ENCODE peak calls at places on chromosomes 2 and 18, in nine cellular contexts. G is GM23248, B is Karpas-422, Y is neural progenitor cell, Q is IMR-90, L is astrocyte, M is osteoblast, H is endothelial cell of umbilical vein, S is K562. T is an unnamed sample. For H4K20me1, the result is how much of the 10 kb centered on the place peaks cover.

GRCh38 chr2:181462032-181462431 is 4.8 kb downstream of the ITGA4 start:
- DNase-seq in G (no peak), B (no peak), Y (no peak), Q (peak), L (no peak), M (no peak), H (no peak), S (no peak), T (peak)

GRCh38 chr2:168159754-168160585 is 87.4 kb downstream of the STK39 start:
- DNase-seq in G (no peak), B (peak), Y (no peak), Q (no peak), L (no peak), M (no peak), H (no peak), S (no peak), T (no peak)

GRCh38 chr2:230521386-230521785 is 105.4 kb downstream of the SP100 start:
- DNase-seq in G (no peak), B (no peak), Y (no peak), Q (no peak), L (no peak), M (no peak), H (no peak), S (no peak), T (no peak)

GRCh38 chr2:240962371-240963064 is 35.9 kb upstream of the SNED1 start:
- DNase-seq in G (peak), B (no peak), Y (peak), Q (no peak), L (no peak), M (peak), H (peak), S (no peak), T (peak)

GRCh38 chr2:28224648-28225471 is 167.8 kb upstream of the FOSL2 start:
- DNase-seq in G (peak), B (no peak), Y (peak), Q (peak), L (peak), M (peak), H (no peak), S (no peak), T (peak)

GRCh38 chr18:32048507-32049091 is 30.0 kb downstream of the RNF125 start:
- DNase-seq in G (peak), B (no peak), Y (no peak), Q (peak), L (no peak), M (peak), H (no peak), S (no peak), T (no peak)

GRCh38 chr2:138777996-138778395 is 2.2 kb downstream of the NXPH2 start:
- DNase-seq in G (no peak), B (no peak), Y (peak), Q (peak), L (peak), M (no peak), H (peak), S (no peak), T (no peak)

GRCh38 chr18:50560681-50561629 is 1.1 kb downstream of the MAPK4 start:
- DNase-seq in G (no peak), B (no peak), Y (peak), Q (no peak), L (no peak), M (no peak), H (no peak), S (no peak), T (no peak)

GRCh38 chr18:11324510-11324909 is 175.1 kb upstream of the PIEZO2 start:
- DNase-seq in G (peak), B (no peak), Y (no peak), Q (peak), L (no peak), M (no peak), H (no peak), S (no peak), T (peak)

GRCh38 chr18:73645175-73645715 is 502.4 kb downstream of the FBXO15 start:
- DNase-seq in G (peak), B (no peak), Y (no peak), Q (peak), L (peak), M (no peak), H (no peak), S (no peak), T (no peak)

GRCh38 chr2:20050712-20051517 is 513 bp downstream of the LAPTM4A start:
- DNase-seq in G (peak), B (peak), Y (peak), Q (peak), L (peak), M (peak), H (peak), S (peak), T (peak)

GRCh38 chr2:241519669-241520068 is 11.3 kb upstream of the STK25 start:
- DNase-seq in G (no peak), B (no peak), Y (no peak), Q (no peak), L (no peak), M (peak), H (no peak), S (no peak), T (no peak)

GRCh38 chr2:10120938-10121574 is 1.5 kb upstream of the RRM2 start:
- DNase-seq in G (peak), B (peak), Y (no peak), Q (peak), L (peak), M (peak), H (no peak), S (peak), T (peak)

GRCh38 chr18:59123588-59124369 is 15.9 kb upstream of the SEC11C start:
- DNase-seq in G (peak), B (no peak), Y (no peak), Q (peak), L (peak), M (peak), H (no peak), S (no peak), T (peak)

GRCh38 chr2:98899041-98899702 is 36.9 kb downstream of the CRACDL start:
- DNase-seq in G (no peak), B (no peak), Y (no peak), Q (no peak), L (no peak), M (no peak), H (no peak), S (no peak), T (no peak)

GRCh38 chr2:238471-239268 is 25.2 kb downstream of the SH3YL1 start:
- DNase-seq in G (no peak), B (no peak), Y (no peak), Q (peak), L (no peak), M (no peak), H (no peak), S (no peak), T (no peak)

GRCh38 chr2:20578895-20579825 is 71.7 kb downstream of the HS1BP3 start:
- DNase-seq in G (peak), B (no peak), Y (no peak), Q (peak), L (peak), M (peak), H (peak), S (peak), T (peak)

GRCh38 chr18:24656571-24656971 is 196.1 kb downstream of the HRH4 start:
- DNase-seq in G (peak), B (no peak), Y (no peak), Q (peak), L (peak), M (peak), H (no peak), S (no peak), T (peak)

GRCh38 chr2:3340144-3340543 is 37.5 kb downstream of the EIPR1 start:
- DNase-seq in G (no peak), B (no peak), Y (no peak), Q (no peak), L (no peak), M (no peak), H (peak), S (no peak), T (no peak)

GRCh38 chr18:58402247-58402646 is 226.6 kb downstream of the ALPK2 start:
- DNase-seq in G (no peak), B (no peak), Y (no peak), Q (no peak), L (peak), M (peak), H (no peak), S (no peak), T (peak)

GRCh38 chr2:138115664-138116063 is 151.4 kb downstream of the HNMT start:
- DNase-seq in G (peak), B (no peak), Y (no peak), Q (no peak), L (no peak), M (no peak), H (no peak), S (peak), T (peak)

GRCh38 chr18:39685303-39685902 is 2119.8 kb upstream of the CELF4 start:
- DNase-seq in G (no peak), B (no peak), Y (peak), Q (no peak), L (no peak), M (no peak), H (peak), S (no peak), T (no peak)

GRCh38 chr2:233700028-233700635 is 7.4 kb downstream of the UGT1A6 start:
- DNase-seq in G (peak), B (no peak), Y (peak), Q (peak), L (peak), M (no peak), H (peak), S (peak), T (peak)

GRCh38 chr2:38237311-38237710 is 139.8 kb downstream of the ATL2 start:
- DNase-seq in G (no peak), B (no peak), Y (no peak), Q (no peak), L (peak), M (no peak), H (no peak), S (no peak), T (peak)

GRCh38 chr2:126971481-126972271 is 73.0 kb downstream of the TEX51 start:
- DNase-seq in G (peak), B (peak), Y (peak), Q (peak), L (peak), M (peak), H (peak), S (peak), T (peak)

GRCh38 chr2:151498178-151498577 is 88.5 kb downstream of the RIF1 start:
- DNase-seq in G (no peak), B (no peak), Y (peak), Q (no peak), L (no peak), M (no peak), H (no peak), S (no peak), T (no peak)

GRCh38 chr2:33391582-33392255 is 84.7 kb upstream of the RASGRP3 start:
- DNase-seq in G (no peak), B (no peak), Y (no peak), Q (peak), L (no peak), M (no peak), H (no peak), S (peak), T (no peak)

GRCh38 chr2:174486614-174487535 is at the start of gene GPR155:
- DNase-seq in G (peak), B (peak), Y (peak), Q (peak), L (peak), M (peak), H (peak), S (peak), T (peak)

GRCh38 chr18:66635342-66635741 is 31.5 kb upstream of the CDH19 start:
- DNase-seq in G (no peak), B (no peak), Y (no peak), Q (no peak), L (no peak), M (no peak), H (no peak), S (no peak), T (no peak)

GRCh38 chr2:15670981-15671380 is 79.3 kb downstream of the DDX1 start:
- DNase-seq in G (no peak), B (no peak), Y (no peak), Q (no peak), L (no peak), M (no peak), H (no peak), S (no peak), T (no peak)

GRCh38 chr2:122980672-122981071 is 1044.4 kb upstream of the CNTNAP5 start:
- DNase-seq in G (no peak), B (no peak), Y (no peak), Q (no peak), L (no peak), M (no peak), H (no peak), S (no peak), T (peak)

GRCh38 chr2:8882094-8882493 is 44.7 kb upstream of the KIDINS220 start:
- DNase-seq in G (peak), B (peak), Y (peak), Q (peak), L (no peak), M (peak), H (no peak), S (peak), T (peak)

GRCh38 chr2:199972088-199972626 is 16.8 kb downstream of the MAIP1 start:
- DNase-seq in G (no peak), B (no peak), Y (no peak), Q (no peak), L (no peak), M (no peak), H (no peak), S (no peak), T (no peak)

GRCh38 chr2:240437861-240438809 is 2.7 kb downstream of the GPC1 start:
- DNase-seq in G (peak), B (peak), Y (peak), Q (peak), L (peak), M (peak), H (peak), S (peak), T (peak)

DNA sequence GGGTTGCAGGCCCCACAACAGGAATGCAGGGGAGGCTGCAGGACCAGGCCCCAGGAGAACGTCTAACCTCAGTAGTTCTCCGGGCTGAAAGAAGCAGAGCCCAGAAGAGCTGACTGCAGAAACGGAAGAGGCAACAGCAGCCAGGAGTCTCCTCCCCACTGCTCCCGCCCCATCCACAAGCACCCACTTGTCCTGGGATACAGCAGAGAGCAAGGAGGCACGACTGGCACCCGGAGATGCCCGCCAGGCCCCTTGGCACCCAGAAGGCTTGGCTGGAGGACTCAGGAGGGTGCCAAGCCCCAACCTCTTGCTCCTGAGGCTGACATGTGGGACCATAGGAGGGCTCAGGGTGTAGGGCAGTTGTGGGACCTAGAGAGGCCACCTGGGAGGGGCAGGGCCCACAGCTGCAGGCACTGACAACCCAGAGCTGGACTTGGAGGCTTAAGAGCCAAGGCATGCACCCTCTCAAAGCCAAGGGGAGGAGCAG is 29.0 kb upstream of the TNS1 start:
- DNase-seq in G (no peak), B (no peak), Y (peak), Q (no peak), L (no peak), M (peak), H (no peak), S (no peak), T (no peak)
- H3K4me2 ChIP-seq in G (no peak), B (no peak), Y (no peak), Q (no peak), L (no peak), M (no peak), H (no peak), S (no peak), T (no peak)

GRCh38 chr18:8620845-8621244 is 11.6 kb downstream of the RAB12 start:
- DNase-seq in G (no peak), B (no peak), Y (no peak), Q (no peak), L (no peak), M (no peak), H (no peak), S (no peak), T (no peak)
- H4K20me1 ChIP-seq in G (under half), B (under half), Y (under half), Q (half or more), L (half or more), M (under half), H (under half), S (under half), T (under half)

GRCh38 chr18:22349317-22349898 is 68.3 kb downstream of the CTAGE1 start:
- DNase-seq in G (peak), B (no peak), Y (peak), Q (no peak), L (peak), M (no peak), H (peak), S (no peak), T (peak)
- H3K4me3 ChIP-seq in G (peak), B (no peak), Y (no peak), Q (no peak), L (peak), M (peak), H (no peak), S (no peak), T (no peak)

DNA sequence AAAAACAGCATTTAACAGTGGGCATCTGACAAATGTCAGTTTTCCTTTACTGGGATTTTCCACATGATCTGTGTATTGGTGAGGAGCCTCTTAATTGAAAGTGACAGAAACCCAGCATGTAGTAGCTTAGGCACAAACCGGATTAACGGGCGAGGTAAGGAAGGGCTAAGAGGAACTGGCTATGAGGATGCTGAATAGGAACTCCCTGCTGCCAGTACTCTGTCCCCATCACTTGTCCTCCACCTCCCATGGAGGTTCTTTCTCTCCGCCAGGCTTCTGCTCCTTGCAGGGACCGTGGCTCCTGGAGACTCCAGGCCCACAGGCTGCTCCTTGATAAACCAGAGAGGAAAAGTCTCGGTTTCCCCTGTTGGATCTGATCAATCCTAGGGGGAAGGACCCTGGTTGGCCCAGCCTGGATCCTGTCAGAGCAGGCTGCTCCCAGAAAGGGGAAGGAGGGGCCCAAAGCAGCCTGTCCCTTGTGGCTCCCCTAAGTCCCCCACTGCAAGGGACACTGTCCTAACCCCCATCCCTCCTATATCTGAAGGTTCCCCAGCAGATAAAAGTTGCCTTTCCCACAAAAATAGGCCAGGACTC is 10.3 kb downstream of the TEX44 start:
- DNase-seq in G (no peak), B (peak), Y (peak), Q (no peak), L (no peak), M (no peak), H (no peak), S (no peak), T (no peak)
- H3K4me2 ChIP-seq in G (no peak), B (peak), Y (peak), Q (no peak), L (no peak), M (no peak), H (no peak), S (no peak), T (no peak)

GRCh38 chr2:70369082-70369481 is 67.2 kb upstream of the FAM136A start:
- DNase-seq in G (no peak), B (no peak), Y (no peak), Q (no peak), L (no peak), M (no peak), H (no peak), S (no peak), T (no peak)

GRCh38 chr2:70367722-70368323 is 66.0 kb upstream of the FAM136A start:
- DNase-seq in G (peak), B (no peak), Y (peak), Q (peak), L (no peak), M (no peak), H (no peak), S (peak), T (peak)

GRCh38 chr2:70374616-70375015 is 72.7 kb upstream of the FAM136A start:
- DNase-seq in G (no peak), B (no peak), Y (no peak), Q (no peak), L (no peak), M (no peak), H (no peak), S (no peak), T (no peak)

GRCh38 chr2:70368545-70368944 is 66.7 kb upstream of the FAM136A start:
- DNase-seq in G (no peak), B (no peak), Y (no peak), Q (no peak), L (no peak), M (no peak), H (no peak), S (no peak), T (no peak)

GRCh38 chr2:70371753-70372152 is 69.9 kb upstream of the FAM136A start:
- DNase-seq in G (peak), B (no peak), Y (no peak), Q (peak), L (peak), M (peak), H (peak), S (no peak), T (peak)
- H4K20me1 ChIP-seq in G (under half), B (under half), Y (under half), Q (under half), L (under half), M (under half), H (under half), S (under half), T (under half)

DNA sequence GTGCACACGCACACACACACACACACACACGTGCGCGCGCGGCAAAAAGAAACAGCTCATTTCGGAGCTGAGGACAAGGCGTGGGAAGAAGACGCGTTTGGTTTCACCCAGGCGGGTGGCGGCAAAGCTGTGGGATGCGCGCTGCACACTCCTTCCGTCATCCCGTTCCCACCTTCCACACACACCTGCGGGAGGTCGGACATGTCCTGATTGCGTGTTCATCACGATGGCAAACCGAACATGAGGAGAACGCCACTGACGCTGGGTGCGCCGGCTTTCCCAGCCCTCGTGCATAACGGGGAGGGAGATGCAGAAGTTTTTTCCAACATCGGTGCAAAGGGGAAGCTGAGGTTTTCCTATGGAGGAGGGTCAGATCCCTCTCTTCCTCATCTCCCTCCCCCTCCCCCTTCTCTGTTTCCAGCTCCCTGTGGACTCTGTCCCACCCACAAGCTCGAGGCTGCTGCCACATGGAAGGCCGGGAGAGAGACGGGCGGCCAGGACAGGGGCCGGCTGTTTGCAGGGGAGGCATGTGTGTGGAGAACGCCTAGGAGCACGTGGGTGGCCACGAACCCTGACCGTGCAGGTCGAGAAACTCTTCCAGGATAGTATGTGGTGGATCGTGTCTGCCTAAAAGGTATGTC is 20.3 kb downstream of the MBP start:
- DNase-seq in G (no peak), B (no peak), Y (no peak), Q (no peak), L (no peak), M (no peak), H (no peak), S (no peak), T (no peak)
- H3K4me3 ChIP-seq in G (no peak), B (no peak), Y (no peak), Q (no peak), L (no peak), M (no peak), H (no peak), S (no peak), T (no peak)

DNA sequence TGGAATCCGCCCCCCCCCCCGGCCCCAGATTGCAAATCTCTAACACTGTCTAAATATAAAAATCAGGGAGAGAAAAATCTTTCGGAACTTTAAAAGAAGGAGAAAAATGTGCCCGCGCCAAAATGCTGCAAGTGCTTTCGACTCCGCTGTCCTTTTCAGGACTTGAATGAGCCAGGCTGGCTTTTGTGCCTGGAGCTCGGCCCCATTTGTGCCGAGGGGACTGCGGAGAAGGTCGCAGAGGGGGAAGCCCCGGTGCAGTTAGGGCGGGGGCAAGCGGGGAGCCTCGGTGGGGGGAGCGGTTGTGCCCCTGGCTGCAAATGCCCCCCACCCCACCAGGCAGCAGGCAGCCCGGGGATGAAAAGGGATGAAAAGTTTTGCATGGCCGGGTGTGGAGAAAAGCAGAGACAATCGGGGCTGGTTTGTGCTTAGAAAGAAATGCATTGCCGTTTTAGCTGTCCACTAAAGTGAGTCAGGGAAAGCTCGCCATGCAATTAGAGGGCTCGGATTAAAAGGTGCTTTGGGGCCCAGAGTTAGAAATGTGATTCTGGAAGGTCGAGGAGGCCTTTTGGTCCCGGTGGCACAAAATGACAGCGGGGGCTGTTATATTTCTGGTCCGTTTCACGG is 1.6 kb downstream of the INHBB start:
- DNase-seq in G (peak), B (no peak), Y (peak), Q (peak), L (no peak), M (peak), H (no peak), S (no peak), T (peak)
- H3K4me2 ChIP-seq in G (peak), B (no peak), Y (peak), Q (peak), L (no peak), M (peak), H (no peak), S (no peak), T (no peak)